ENCODE peak calls at places on chromosomes 2 and 18, in six cellular contexts. X, C, S, Q, P and M are unnamed samples.
A peak's percentile ranks its signal among the peaks of the same experiment; 100 is the strongest.

GRCh38 chr18:29218101-29218500 is 1041.2 kb upstream of the CDH2 start:
- DNase-seq in P (no peak), Q (no peak), X (no peak), C (peak; percentile 28), S (no peak), M (no peak)

GRCh38 chr2:38233231-38233983 is 143.7 kb downstream of the ATL2 start:
- DNase-seq in C (peak; percentile 93), S (no peak), P (peak; percentile 87), X (peak; percentile 68), Q (no peak), M (no peak)

GRCh38 chr2:181754136-181754535 is 73.8 kb upstream of the NEUROD1 start:
- DNase-seq in S (no peak), P (no peak), X (no peak), Q (no peak), C (no peak), M (no peak)

GRCh38 chr2:41962912-41963652 is 84.7 kb upstream of the PKDCC start:
- DNase-seq in Q (no peak), P (no peak), C (peak; percentile 16), S (no peak), X (no peak), M (no peak)

GRCh38 chr2:47888581-47889280 is 17.6 kb downstream of the FBXO11 start:
- DNase-seq in X (no peak), S (no peak), Q (no peak), C (peak; percentile 19), P (no peak), M (no peak)

GRCh38 chr2:53755022-53755630 is 12.5 kb upstream of the CHAC2 start:
- DNase-seq in Q (no peak), C (peak; percentile 79), S (no peak), P (peak; percentile 63), X (no peak), M (no peak)

GRCh38 chr18:49725809-49726514 is 87.4 kb downstream of the ACAA2 start:
- DNase-seq in S (no peak), C (peak; percentile 95), X (peak; percentile 86), Q (no peak), P (peak; percentile 98), M (no peak)

GRCh38 chr2:218727502-218728165 is 17.0 kb downstream of the TTLL4 start:
- DNase-seq in P (peak; percentile 63), Q (no peak), X (no peak), S (no peak), C (peak; percentile 47), M (peak; percentile 0)